ENCODE peak calls at places on chromosomes 3 and 15, in four cellular contexts. One of them, this sample, is unnamed.

GRCh38 chr15:79682851-79683288 is 213.9 kb downstream of the MTHFS start:
- DNase-seq in HCT116: no peak
- DNase-seq in HepG2: no peak
- DNase-seq in fibroblast of lung: peak; percentile 44
- DNase-seq in this sample: no peak

GRCh38 chr3:113545594-113545993 is 13.2 kb downstream of the SIDT1 start:
- DNase-seq in HCT116: no peak
- DNase-seq in HepG2: no peak
- DNase-seq in fibroblast of lung: no peak
- DNase-seq in this sample: no peak

GRCh38 chr15:40925863-40926658 is 3.1 kb upstream of the DLL4 start:
- DNase-seq in HCT116: no peak
- DNase-seq in HepG2: no peak
- DNase-seq in fibroblast of lung: peak; percentile 31
- DNase-seq in this sample: no peak

GRCh38 chr3:25897019-25897418 is 107.1 kb downstream of the OXSM start:
- DNase-seq in HCT116: peak; percentile 51
- DNase-seq in HepG2: peak; percentile 20
- DNase-seq in fibroblast of lung: no peak
- DNase-seq in this sample: no peak

GRCh38 chr15:44782516-44782915 is 46.2 kb downstream of the TRIM69 start:
- DNase-seq in HCT116: no peak
- DNase-seq in HepG2: no peak
- DNase-seq in fibroblast of lung: no peak
- DNase-seq in this sample: no peak

GRCh38 chr3:141384157-141384556 is 15.9 kb downstream of the ZBTB38 start:
- DNase-seq in HCT116: no peak
- DNase-seq in HepG2: no peak
- DNase-seq in fibroblast of lung: peak; percentile 71
- DNase-seq in this sample: no peak

GRCh38 chr15:68145706-68146105 is 59.4 kb downstream of the CALML4 start:
- DNase-seq in HCT116: no peak
- DNase-seq in HepG2: no peak
- DNase-seq in fibroblast of lung: no peak
- DNase-seq in this sample: no peak

GRCh38 chr3:71063768-71064287 is 519.7 kb downstream of the FOXP1 start:
- DNase-seq in HCT116: no peak
- DNase-seq in HepG2: peak; percentile 49
- DNase-seq in fibroblast of lung: peak; percentile 55
- DNase-seq in this sample: no peak

GRCh38 chr15:65558336-65558735 is 28.1 kb downstream of the HACD3 start:
- DNase-seq in HCT116: no peak
- DNase-seq in HepG2: no peak
- DNase-seq in fibroblast of lung: peak; percentile 79
- DNase-seq in this sample: no peak

GRCh38 chr3:148023994-148024393 is 614.8 kb downstream of the ZIC1 start:
- DNase-seq in HCT116: no peak
- DNase-seq in HepG2: no peak
- DNase-seq in fibroblast of lung: peak; percentile 68
- DNase-seq in this sample: no peak

GRCh38 chr3:174986685-174987084 is 127.6 kb downstream of the NAALADL2 start:
- DNase-seq in HCT116: no peak
- DNase-seq in HepG2: no peak
- DNase-seq in fibroblast of lung: peak; percentile 58
- DNase-seq in this sample: no peak

GRCh38 chr3:23748398-23749110 is 57.2 kb upstream of the UBE2E1 start:
- DNase-seq in HCT116: no peak
- DNase-seq in HepG2: no peak
- DNase-seq in fibroblast of lung: peak; percentile 86
- DNase-seq in this sample: no peak

GRCh38 chr15:72495007-72495406 is 20.9 kb downstream of the ARIH1 start:
- DNase-seq in HCT116: no peak
- DNase-seq in HepG2: no peak
- DNase-seq in fibroblast of lung: no peak
- DNase-seq in this sample: no peak

GRCh38 chr15:72902245-72902928 is 118.8 kb upstream of the ADPGK start:
- DNase-seq in HCT116: no peak
- DNase-seq in HepG2: no peak
- DNase-seq in fibroblast of lung: peak; percentile 85
- DNase-seq in this sample: no peak

GRCh38 chr3:133927543-133928066 is 31.9 kb upstream of the RAB6B start:
- DNase-seq in HCT116: no peak
- DNase-seq in HepG2: no peak
- DNase-seq in fibroblast of lung: peak; percentile 29
- DNase-seq in this sample: no peak

GRCh38 chr15:94119923-94120775 is 111.2 kb upstream of the MCTP2 start:
- DNase-seq in HCT116: peak; percentile 82
- DNase-seq in HepG2: peak; percentile 71
- DNase-seq in fibroblast of lung: peak; percentile 90
- DNase-seq in this sample: peak; percentile 57

GRCh38 chr3:141074529-141074928 is 23.4 kb downstream of the SPSB4 start:
- DNase-seq in HCT116: no peak
- DNase-seq in HepG2: no peak
- DNase-seq in fibroblast of lung: no peak
- DNase-seq in this sample: no peak

GRCh38 chr3:184241447-184242296 is 7.1 kb downstream of the ALG3 start:
- DNase-seq in HCT116: no peak
- DNase-seq in HepG2: peak; percentile 86
- DNase-seq in fibroblast of lung: peak; percentile 30
- DNase-seq in this sample: no peak

GRCh38 chr3:177279118-177279815 is 82.0 kb upstream of the TBL1XR1 start:
- DNase-seq in HCT116: no peak
- DNase-seq in HepG2: peak; percentile 40
- DNase-seq in fibroblast of lung: no peak
- DNase-seq in this sample: no peak

GRCh38 chr15:97052526-97052925 is 722.0 kb downstream of the NR2F2 start:
- DNase-seq in HCT116: no peak
- DNase-seq in HepG2: no peak
- DNase-seq in fibroblast of lung: no peak
- DNase-seq in this sample: no peak

GRCh38 chr3:33957176-33957575 is 158.7 kb downstream of the PDCD6IP start:
- DNase-seq in HCT116: no peak
- DNase-seq in HepG2: no peak
- DNase-seq in fibroblast of lung: no peak
- DNase-seq in this sample: no peak

GRCh38 chr3:66138336-66139234 is 82.2 kb upstream of the SLC25A26 start:
- DNase-seq in HCT116: peak; percentile 68
- DNase-seq in HepG2: peak; percentile 65
- DNase-seq in fibroblast of lung: peak; percentile 74
- DNase-seq in this sample: no peak

GRCh38 chr3:52086939-52087675 is 30.7 kb upstream of the DUSP7 start:
- DNase-seq in HCT116: no peak
- DNase-seq in HepG2: no peak
- DNase-seq in fibroblast of lung: no peak
- DNase-seq in this sample: no peak

GRCh38 chr3:186054481-186055399 is 54.1 kb downstream of the ETV5 start:
- DNase-seq in HCT116: no peak
- DNase-seq in HepG2: no peak
- DNase-seq in fibroblast of lung: no peak
- DNase-seq in this sample: no peak

GRCh38 chr15:43009206-43009605 is 88.6 kb upstream of the TTBK2 start:
- DNase-seq in HCT116: no peak
- DNase-seq in HepG2: no peak
- DNase-seq in fibroblast of lung: no peak
- DNase-seq in this sample: no peak

GRCh38 chr3:197701851-197702250 is 34.9 kb downstream of the RUBCN start:
- DNase-seq in HCT116: no peak
- DNase-seq in HepG2: no peak
- DNase-seq in fibroblast of lung: no peak
- DNase-seq in this sample: no peak

GRCh38 chr15:66685638-66686150 is 16.3 kb upstream of the SMAD6 start:
- DNase-seq in HCT116: no peak
- DNase-seq in HepG2: no peak
- DNase-seq in fibroblast of lung: peak; percentile 16
- DNase-seq in this sample: no peak

GRCh38 chr3:139251529-139251928 is 92.3 kb upstream of the MRPS22 start:
- DNase-seq in HCT116: no peak
- DNase-seq in HepG2: peak; percentile 21
- DNase-seq in fibroblast of lung: peak; percentile 46
- DNase-seq in this sample: no peak

GRCh38 chr3:139258276-139258675 is 85.5 kb upstream of the MRPS22 start:
- DNase-seq in HCT116: no peak
- DNase-seq in HepG2: no peak
- DNase-seq in fibroblast of lung: no peak
- DNase-seq in this sample: no peak

GRCh38 chr3:139248593-139249255 is 95.1 kb upstream of the MRPS22 start:
- DNase-seq in HCT116: no peak
- DNase-seq in HepG2: no peak
- DNase-seq in fibroblast of lung: no peak
- DNase-seq in this sample: no peak

GRCh38 chr3:139252719-139253118 is 91.1 kb upstream of the MRPS22 start:
- DNase-seq in HCT116: no peak
- DNase-seq in HepG2: no peak
- DNase-seq in fibroblast of lung: no peak
- DNase-seq in this sample: no peak
- H3K4me2 ChIP-seq in HCT116: no peak overlapping the region
- H3K4me2 ChIP-seq in HepG2: no peak overlapping the region
- H3K4me2 ChIP-seq in fibroblast of lung: no peak overlapping the region
- H3K4me2 ChIP-seq in this sample: no peak overlapping the region

DNA sequence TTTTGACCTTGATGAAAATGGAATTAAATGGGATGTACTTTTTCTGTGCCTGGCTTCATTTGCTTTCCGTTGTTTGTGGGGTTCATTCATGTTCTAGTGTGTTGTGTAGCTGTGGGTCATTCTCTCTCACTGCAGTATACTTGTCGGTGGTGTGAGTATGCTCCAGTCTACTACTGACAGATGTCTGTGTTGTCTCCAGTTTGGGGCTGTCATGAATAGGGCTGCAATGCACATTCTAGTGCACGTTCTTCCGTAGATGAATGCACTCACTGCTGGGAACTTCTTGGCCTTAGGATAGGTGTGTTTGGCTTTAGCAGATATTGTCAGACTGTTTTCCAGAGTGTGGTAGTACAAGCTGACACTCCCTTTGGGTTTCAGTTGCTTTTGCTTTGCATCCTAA is 1.7 kb upstream of the SLC6A20 start:
- DNase-seq in HCT116: no peak
- DNase-seq in HepG2: no peak
- DNase-seq in fibroblast of lung: no peak
- DNase-seq in this sample: no peak
- H3K27me3 ChIP-seq in HCT116: no peaks in the 10 kb centered on the region
- H3K27me3 ChIP-seq in HepG2: peaks cover 2% of the 10 kb centered on the region
- H3K27me3 ChIP-seq in fibroblast of lung: peaks cover 50% of the 10 kb centered on the region
- H3K27me3 ChIP-seq in this sample: peaks cover 19% of the 10 kb centered on the region

GRCh38 chr15:58867926-58868325 is 65.6 kb downstream of the SLTM start:
- DNase-seq in HCT116: no peak
- DNase-seq in HepG2: no peak
- DNase-seq in fibroblast of lung: no peak
- DNase-seq in this sample: no peak

GRCh38 chr15:58870451-58870850 is 63.0 kb downstream of the SLTM start:
- DNase-seq in HCT116: no peak
- DNase-seq in HepG2: no peak
- DNase-seq in fibroblast of lung: peak; percentile 54
- DNase-seq in this sample: no peak

GRCh38 chr15:58865420-58865880 is 68.0 kb downstream of the SLTM start:
- DNase-seq in HCT116: no peak
- DNase-seq in HepG2: peak; percentile 64
- DNase-seq in fibroblast of lung: peak; percentile 18
- DNase-seq in this sample: no peak

GRCh38 chr15:58862326-58862725 is 71.2 kb downstream of the SLTM start:
- DNase-seq in HCT116: no peak
- DNase-seq in HepG2: no peak
- DNase-seq in fibroblast of lung: no peak
- DNase-seq in this sample: no peak

DNA sequence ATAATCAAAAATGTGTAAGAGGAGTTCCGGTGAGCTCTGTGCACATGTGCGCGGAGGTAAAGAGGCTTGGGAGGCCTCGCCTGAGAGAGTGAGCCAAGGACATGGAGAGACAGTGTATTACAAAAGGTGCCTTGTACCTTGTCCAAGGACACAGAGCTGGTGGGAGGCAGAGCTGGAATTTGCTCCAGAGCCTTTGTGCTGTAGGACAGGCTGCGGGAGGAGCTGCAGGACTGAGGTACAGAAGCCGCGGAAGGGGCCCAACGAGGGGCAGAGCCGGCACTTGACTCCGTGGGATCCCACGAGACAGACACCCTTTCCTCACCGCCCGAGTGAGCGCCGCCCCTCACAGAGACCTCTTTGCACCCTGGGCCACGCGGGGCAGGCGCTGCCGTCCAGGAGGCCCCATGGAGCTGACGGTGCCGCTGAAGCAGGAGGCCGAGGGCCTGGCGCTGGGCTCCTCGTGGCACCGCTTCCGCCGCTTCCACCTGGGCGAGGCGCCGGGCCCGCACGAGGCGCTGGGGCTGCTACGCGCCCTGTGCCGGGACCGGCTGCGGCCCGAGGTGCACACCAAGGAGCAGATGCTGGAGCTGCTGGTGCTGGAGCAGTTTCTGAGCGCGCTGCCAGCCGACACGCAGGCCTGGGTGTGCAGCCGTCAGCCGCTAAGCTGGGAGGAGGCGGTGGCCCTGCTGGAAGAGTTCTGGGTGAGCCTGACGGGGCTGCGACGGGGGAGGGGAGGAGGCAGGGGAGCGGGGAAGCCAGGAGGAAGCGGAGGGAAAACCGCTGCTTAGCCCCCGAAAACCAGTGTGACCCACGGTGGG is 68.7 kb downstream of the SLTM start:
- DNase-seq in HCT116: no peak
- DNase-seq in HepG2: peak; percentile 95
- DNase-seq in fibroblast of lung: peak; percentile 32
- DNase-seq in this sample: no peak
- H3K9ac ChIP-seq in HCT116: no peak overlapping the region
- H3K9ac ChIP-seq in HepG2: peak overlapping the region; percentile 87
- H3K9ac ChIP-seq in fibroblast of lung: peak overlapping the region; percentile 3
- H3K9ac ChIP-seq in this sample: no peak overlapping the region

GRCh38 chr3:13713396-13713795 is 164.5 kb downstream of the FBLN2 start:
- DNase-seq in HCT116: no peak
- DNase-seq in HepG2: no peak
- DNase-seq in fibroblast of lung: no peak
- DNase-seq in this sample: no peak
- H3K4me2 ChIP-seq in HCT116: no peak overlapping the region
- H3K4me2 ChIP-seq in HepG2: no peak overlapping the region
- H3K4me2 ChIP-seq in fibroblast of lung: no peak overlapping the region
- H3K4me2 ChIP-seq in this sample: no peak overlapping the region

GRCh38 chr3:43995078-43995928 is 246.4 kb upstream of the TOPAZ1 start:
- DNase-seq in HCT116: no peak
- DNase-seq in HepG2: no peak
- DNase-seq in fibroblast of lung: peak; percentile 27
- DNase-seq in this sample: no peak
- H3K27me3 ChIP-seq in HCT116: peaks cover 12% of the 10 kb centered on the region
- H3K27me3 ChIP-seq in HepG2: peaks cover 2% of the 10 kb centered on the region
- H3K27me3 ChIP-seq in fibroblast of lung: peaks cover 31% of the 10 kb centered on the region
- H3K27me3 ChIP-seq in this sample: peaks cover 64% of the 10 kb centered on the region

GRCh38 chr3:107431298-107432012 is 54.2 kb downstream of the CCDC54 start:
- DNase-seq in HCT116: no peak
- DNase-seq in HepG2: no peak
- DNase-seq in fibroblast of lung: peak; percentile 70
- DNase-seq in this sample: no peak

GRCh38 chr3:107432013-107432515 is 54.8 kb downstream of the CCDC54 start:
- DNase-seq in HCT116: no peak
- DNase-seq in HepG2: no peak
- DNase-seq in fibroblast of lung: peak; percentile 31
- DNase-seq in this sample: no peak

GRCh38 chr3:107431048-107431297 is 53.7 kb downstream of the CCDC54 start:
- DNase-seq in HCT116: no peak
- DNase-seq in HepG2: no peak
- DNase-seq in fibroblast of lung: peak; percentile 17
- DNase-seq in this sample: no peak

GRCh38 chr3:107430214-107431047 is 53.2 kb downstream of the CCDC54 start:
- DNase-seq in HCT116: no peak
- DNase-seq in HepG2: no peak
- DNase-seq in fibroblast of lung: peak; percentile 61
- DNase-seq in this sample: no peak

GRCh38 chr3:107432646-107433045 is 55.4 kb downstream of the CCDC54 start:
- DNase-seq in HCT116: no peak
- DNase-seq in HepG2: no peak
- DNase-seq in fibroblast of lung: peak; percentile 1
- DNase-seq in this sample: no peak
- H3K9ac ChIP-seq in HCT116: no peak overlapping the region
- H3K9ac ChIP-seq in HepG2: no peak overlapping the region
- H3K9ac ChIP-seq in fibroblast of lung: no peak overlapping the region
- H3K9ac ChIP-seq in this sample: no peak overlapping the region

This sample was measured in keratinocyte.